ENCODE peak calls at places on chromosomes 4 and X, in ten cellular contexts. C, T, E, J, S, K, O, P, V and A are unnamed samples.

GRCh38 chrX:77160301-77160700 is 286.9 kb upstream of the FGF16 start:
- DNase-seq in C (peak; percentile 1), T (no peak), E (no peak), J (no peak), S (no peak), K (peak; percentile 66), O (no peak), P (no peak), V (no peak), A (no peak)

GRCh38 chr4:155780773-155781172 is 22.0 kb downstream of the GUCY1B1 start:
- DNase-seq in C (no peak), T (no peak), E (no peak), J (no peak), S (peak; percentile 78), K (no peak), O (no peak), P (no peak), V (no peak), A (no peak)

GRCh38 chr4:141807073-141807472 is 170.7 kb downstream of the IL15 start:
- DNase-seq in C (no peak), T (no peak), E (no peak), J (no peak), S (peak; percentile 68), K (no peak), O (no peak), P (no peak), V (no peak), A (no peak)

GRCh38 chrX:440636-441035 is 53.9 kb upstream of the PPP2R3B start:
- DNase-seq in C (no peak), T (no peak), E (no peak), J (no peak), S (no peak), K (peak; percentile 34), O (no peak), P (no peak), V (no peak), A (peak; percentile 35)

GRCh38 chr4:71287305-71287704 is 51.5 kb upstream of the SLC4A4 start:
- DNase-seq in C (no peak), T (no peak), E (no peak), J (no peak), S (peak; percentile 34), K (no peak), O (no peak), P (no peak), V (no peak), A (no peak)

GRCh38 chrX:9708923-9709553 is 56.6 kb downstream of the GPR143 start:
- DNase-seq in C (peak; percentile 64), T (peak; percentile 30), E (peak; percentile 79), J (peak; percentile 76), S (peak; percentile 55), K (peak; percentile 95), O (peak; percentile 67), P (peak; percentile 65), V (peak; percentile 46), A (peak; percentile 82)

GRCh38 chr4:76896731-76897521 is 1.0 kb downstream of the SOWAHB start:
- DNase-seq in C (peak; percentile 13), T (no peak), E (peak; percentile 70), J (peak; percentile 62), S (peak; percentile 18), K (no peak), O (no peak), P (no peak), V (peak; percentile 45), A (no peak)

GRCh38 chr4:180541678-180542077 is 1701.5 kb upstream of the TENM3 start:
- DNase-seq in C (no peak), T (no peak), E (no peak), J (no peak), S (no peak), K (no peak), O (no peak), P (no peak), V (no peak), A (no peak)

GRCh38 chr4:2247128-2248043 is 5.5 kb upstream of the HAUS3 start:
- DNase-seq in C (no peak), T (no peak), E (peak; percentile 25), J (peak; percentile 13), S (no peak), K (peak; percentile 80), O (peak; percentile 15), P (no peak), V (no peak), A (no peak)

GRCh38 chr4:2246384-2247127 is 4.6 kb upstream of the HAUS3 start:
- DNase-seq in C (no peak), T (no peak), E (no peak), J (peak; percentile 11), S (no peak), K (peak; percentile 78), O (peak; percentile 15), P (no peak), V (no peak), A (no peak)

GRCh38 chr4:2248821-2249261 is 6.9 kb upstream of the HAUS3 start:
- DNase-seq in C (no peak), T (no peak), E (no peak), J (peak; percentile 10), S (no peak), K (peak; percentile 82), O (no peak), P (no peak), V (peak; percentile 2), A (no peak)

GRCh38 chr4:2249526-2249991 is 7.6 kb upstream of the HAUS3 start:
- DNase-seq in C (no peak), T (no peak), E (no peak), J (peak; percentile 11), S (no peak), K (peak; percentile 72), O (no peak), P (no peak), V (no peak), A (no peak)

GRCh38 chr4:2248044-2248780 is 6.3 kb upstream of the HAUS3 start:
- DNase-seq in C (no peak), T (no peak), E (peak; percentile 17), J (peak; percentile 9), S (no peak), K (peak; percentile 72), O (peak; percentile 15), P (no peak), V (no peak), A (no peak)
- TF ChIP-seq POLR2A in C (no peak), T (no peak), E (no peak), J (no peak), S (no peak), K (no peak), O (no peak), P (no peak), V (no peak), A (no peak)

DNA sequence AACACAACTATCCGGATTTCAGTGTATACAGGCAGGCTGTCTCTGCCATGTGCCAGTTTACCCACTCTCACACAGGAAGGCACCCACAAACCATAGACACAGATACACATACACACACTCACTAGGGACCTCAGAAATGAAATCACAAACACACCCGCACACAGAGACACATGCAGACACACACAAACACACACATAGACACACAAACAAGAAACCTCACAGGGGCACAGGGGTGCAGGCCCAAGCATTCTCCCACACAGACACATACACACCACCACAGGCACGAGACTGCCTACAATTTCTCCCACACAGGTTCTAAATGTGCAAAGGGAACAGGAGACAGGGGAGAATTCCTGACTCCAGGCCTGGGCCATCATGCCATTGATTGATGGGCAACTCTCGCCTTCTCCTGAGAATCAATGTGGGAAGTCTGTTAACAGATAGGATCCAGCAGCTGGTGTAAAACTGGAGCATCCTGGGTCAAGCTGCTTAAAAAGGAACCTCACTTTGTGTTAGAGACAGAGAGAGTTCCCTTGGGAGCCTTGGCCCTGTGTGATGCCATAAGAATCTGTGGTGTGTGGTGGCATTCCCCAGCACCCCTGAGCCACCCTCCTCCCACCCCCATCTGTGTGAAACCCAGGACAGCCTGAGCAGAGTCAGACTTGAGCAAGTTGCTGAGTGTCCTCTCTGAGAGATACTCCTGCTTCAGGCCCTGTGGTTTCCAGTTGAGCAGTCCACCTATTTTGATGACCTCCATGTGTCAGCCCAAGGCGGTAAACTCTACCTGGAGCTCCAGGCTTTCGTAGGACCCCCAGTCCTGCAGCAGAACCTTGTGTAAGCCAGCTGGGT is 33.9 kb downstream of the NBDY start:
- DNase-seq in C (no peak), T (no peak), E (no peak), J (no peak), S (no peak), K (no peak), O (no peak), P (no peak), V (no peak), A (peak; percentile 63)
- H3K27ac ChIP-seq in C (no peak overlapping the region), T (peak overlapping the region; percentile 92), E (no peak overlapping the region), J (no peak overlapping the region), S (no peak overlapping the region), K (peak overlapping the region; percentile 43), O (peak overlapping the region; percentile 85), P (no peak overlapping the region), V (no peak overlapping the region), A (no peak overlapping the region)

GRCh38 chr4:3352505-3352904 is 59.7 kb downstream of the RGS12 start:
- DNase-seq in C (no peak), T (no peak), E (no peak), J (no peak), S (no peak), K (no peak), O (no peak), P (no peak), V (no peak), A (no peak)

GRCh38 chr4:3352918-3353594 is 60.2 kb downstream of the RGS12 start:
- DNase-seq in C (no peak), T (peak; percentile 3), E (no peak), J (no peak), S (no peak), K (no peak), O (no peak), P (no peak), V (no peak), A (peak; percentile 18)

GRCh38 chr4:3353747-3354454 is 61.1 kb downstream of the RGS12 start:
- DNase-seq in C (no peak), T (no peak), E (no peak), J (no peak), S (no peak), K (no peak), O (no peak), P (no peak), V (no peak), A (no peak)

GRCh38 chr4:3355266-3355748 is 62.5 kb downstream of the RGS12 start:
- DNase-seq in C (no peak), T (no peak), E (no peak), J (no peak), S (no peak), K (no peak), O (no peak), P (no peak), V (no peak), A (no peak)

DNA sequence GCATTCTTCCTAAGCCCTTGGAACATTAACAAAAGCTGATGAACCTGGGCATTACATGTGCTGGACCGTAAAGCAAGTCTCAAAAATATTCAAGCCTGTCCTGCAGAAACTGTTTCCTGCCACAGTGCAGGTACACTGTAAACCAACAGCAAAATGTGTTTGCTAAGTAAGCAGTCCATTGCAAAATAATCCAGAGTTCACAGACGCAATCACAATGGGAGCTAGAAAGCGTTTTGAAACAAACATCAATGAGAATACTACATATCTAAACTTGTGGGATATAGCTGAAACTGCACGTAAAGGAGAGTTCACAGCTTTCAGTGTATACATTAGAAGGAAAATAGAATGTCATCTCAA is 61.6 kb downstream of the RGS12 start:
- DNase-seq in C (no peak), T (no peak), E (no peak), J (no peak), S (no peak), K (no peak), O (no peak), P (no peak), V (no peak), A (no peak)
- TF ChIP-seq POLR2A in C (no peak), T (no peak), E (no peak), J (no peak), S (no peak), K (no peak), O (no peak), P (no peak), V (no peak), A (no peak)

GRCh38 chr4:145909773-145910172 is 28.9 kb downstream of the ZNF827 start:
- DNase-seq in C (peak; percentile 6), T (no peak), E (peak; percentile 67), J (no peak), S (no peak), K (no peak), O (peak; percentile 50), P (no peak), V (peak; percentile 46), A (no peak)
- H3K27ac ChIP-seq in C (peak overlapping the region; percentile 34), T (no peak overlapping the region), E (peak overlapping the region; percentile 82), J (peak overlapping the region; percentile 68), S (no peak overlapping the region), K (no peak overlapping the region), O (peak overlapping the region; percentile 68), P (no peak overlapping the region), V (peak overlapping the region; percentile 62), A (peak overlapping the region; percentile 74)